ENCODE peak calls at places on chromosomes 6 and 20, in eight cellular contexts. Q, N, G, A, F, R, L and X are unnamed samples.

GRCh38 chr20:44112889-44113641 is 73.9 kb downstream of the JPH2 start:
- DNase-seq in Q (no peak), N (no peak), G (no peak), A (no peak), F (no peak), R (no peak), L (no peak), X (no peak)

GRCh38 chr6:27205375-27206278 is 41.9 kb upstream of the PRSS16 start:
- DNase-seq in Q (no peak), N (no peak), G (no peak), A (no peak), F (no peak), R (no peak), L (peak), X (no peak)

GRCh38 chr6:35148167-35148741 is 7.1 kb upstream of the TCP11 start:
- DNase-seq in Q (no peak), N (no peak), G (no peak), A (no peak), F (no peak), R (no peak), L (peak), X (peak)

GRCh38 chr6:149089508-149089907 is 228.0 kb upstream of the TAB2 start:
- DNase-seq in Q (no peak), N (no peak), G (no peak), A (no peak), F (no peak), R (no peak), L (peak), X (no peak)

GRCh38 chr20:63309261-63310071 is 16.5 kb downstream of the COL20A1 start:
- DNase-seq in Q (no peak), N (peak), G (no peak), A (no peak), F (no peak), R (peak), L (peak), X (no peak)

GRCh38 chr20:21512634-21513180 is 1.2 kb downstream of the NKX2-2 start:
- DNase-seq in Q (no peak), N (no peak), G (no peak), A (no peak), F (no peak), R (no peak), L (no peak), X (no peak)

GRCh38 chr6:150142304-150142656 is 564 bp upstream of the PPP1R14C start:
- DNase-seq in Q (no peak), N (peak), G (peak), A (peak), F (no peak), R (no peak), L (peak), X (no peak)

GRCh38 chr6:33279971-33280511 is 3.1 kb downstream of the B3GALT4 start:
- DNase-seq in Q (no peak), N (peak), G (no peak), A (no peak), F (peak), R (no peak), L (peak), X (no peak)

GRCh38 chr6:125596020-125596419 is 153.4 kb upstream of the HEY2 start:
- DNase-seq in Q (no peak), N (no peak), G (no peak), A (no peak), F (no peak), R (no peak), L (no peak), X (no peak)

GRCh38 chr6:30884521-30885480 is 482 bp downstream of the DDR1 start:
- DNase-seq in Q (no peak), N (peak), G (no peak), A (no peak), F (no peak), R (no peak), L (peak), X (no peak)

GRCh38 chr6:25311251-25311910 is 32.2 kb downstream of the CARMIL1 start:
- DNase-seq in Q (peak), N (peak), G (peak), A (peak), F (no peak), R (no peak), L (no peak), X (no peak)